ENCODE peak calls at places on chromosomes 1 and 21, in seven cellular contexts. W, X, F, G, S, P and A are unnamed samples.

GRCh38 chr1:157359309-157360020 is 192.8 kb downstream of the FCRL5 start:
- DNase-seq in W (peak), X (no peak), F (no peak), G (no peak), S (no peak), P (no peak), A (no peak)

GRCh38 chr1:87906078-87906477 is 577.4 kb downstream of the LMO4 start:
- DNase-seq in W (no peak), X (no peak), F (no peak), G (no peak), S (no peak), P (no peak), A (no peak)

GRCh38 chr1:45679123-45679522 is 7.2 kb downstream of the GPBP1L1 start:
- DNase-seq in W (peak), X (peak), F (no peak), G (peak), S (no peak), P (no peak), A (no peak)

GRCh38 chr1:51973587-51974474 is 16.7 kb downstream of the RAB3B start:
- DNase-seq in W (peak), X (no peak), F (no peak), G (peak), S (no peak), P (no peak), A (no peak)

GRCh38 chr1:36251794-36252481 is 27.7 kb downstream of the THRAP3 start:
- DNase-seq in W (peak), X (no peak), F (no peak), G (no peak), S (no peak), P (no peak), A (no peak)

GRCh38 chr1:69513621-69514020 is 54.1 kb upstream of the LRRC7 start:
- DNase-seq in W (peak), X (no peak), F (no peak), G (peak), S (no peak), P (no peak), A (no peak)

GRCh38 chr21:45644041-45644906 is 749 bp downstream of the PCBP3 start:
- DNase-seq in W (no peak), X (no peak), F (no peak), G (no peak), S (no peak), P (peak), A (no peak)

GRCh38 chr1:232267092-232267836 is 362.7 kb downstream of the SIPA1L2 start:
- DNase-seq in W (no peak), X (no peak), F (no peak), G (no peak), S (no peak), P (no peak), A (no peak)

GRCh38 chr1:205709059-205709398 is 28.7 kb upstream of the SLC45A3 start:
- DNase-seq in W (peak), X (no peak), F (no peak), G (peak), S (no peak), P (no peak), A (no peak)

GRCh38 chr1:94528271-94528670 is 13.3 kb downstream of the F3 start:
- DNase-seq in W (peak), X (no peak), F (no peak), G (peak), S (no peak), P (peak), A (no peak)

GRCh38 chr1:81583878-81584277 is 216.9 kb upstream of the ADGRL2 start:
- DNase-seq in W (no peak), X (no peak), F (no peak), G (no peak), S (no peak), P (no peak), A (no peak)

GRCh38 chr1:244046907-244047738 is 4.0 kb upstream of the ZBTB18 start:
- DNase-seq in W (peak), X (no peak), F (no peak), G (peak), S (no peak), P (no peak), A (no peak)

GRCh38 chr1:25198731-25199231 is 33.5 kb downstream of the SYF2 start:
- DNase-seq in W (no peak), X (no peak), F (peak), G (no peak), S (peak), P (peak), A (no peak)

GRCh38 chr1:235206533-235207201 is 45.6 kb upstream of the RBM34 start:
- DNase-seq in W (peak), X (no peak), F (no peak), G (peak), S (no peak), P (no peak), A (no peak)

GRCh38 chr1:64199154-64199553 is 4.3 kb upstream of the UBE2U start:
- DNase-seq in W (no peak), X (no peak), F (no peak), G (peak), S (no peak), P (no peak), A (no peak)

GRCh38 chr1:14345925-14346550 is 252.4 kb upstream of the KAZN start:
- DNase-seq in W (no peak), X (peak), F (no peak), G (no peak), S (no peak), P (no peak), A (no peak)

GRCh38 chr1:210556475-210556874 is 227.8 kb downstream of the HHAT start:
- DNase-seq in W (no peak), X (no peak), F (no peak), G (no peak), S (no peak), P (no peak), A (no peak)

GRCh38 chr1:25182629-25183028 is 49.7 kb downstream of the SYF2 start:
- DNase-seq in W (peak), X (no peak), F (no peak), G (peak), S (no peak), P (no peak), A (no peak)

GRCh38 chr1:167661527-167662436 is 31.8 kb downstream of the RCSD1 start:
- DNase-seq in W (peak), X (no peak), F (no peak), G (peak), S (no peak), P (no peak), A (no peak)

GRCh38 chr1:201659576-201659975 is 120.6 kb downstream of the NAV1 start:
- DNase-seq in W (no peak), X (no peak), F (peak), G (no peak), S (no peak), P (no peak), A (no peak)

GRCh38 chr1:201742476-201742875 is 86.5 kb upstream of the IPO9 start:
- DNase-seq in W (peak), X (no peak), F (no peak), G (peak), S (no peak), P (peak), A (no peak)

GRCh38 chr1:28983091-28983490 is 68.7 kb downstream of the EPB41 start:
- DNase-seq in W (no peak), X (no peak), F (no peak), G (no peak), S (no peak), P (no peak), A (no peak)

GRCh38 chr21:46477765-46478164 is 19.1 kb downstream of the DIP2A start:
- DNase-seq in W (no peak), X (no peak), F (no peak), G (peak), S (no peak), P (no peak), A (no peak)